ENCODE peak calls at places on chromosome 12, in five cellular contexts. P is NCI-H345; Z is GM12865; M is activated CD8-positive, alpha-beta T cell treated with anti-CD3 and anti-CD28 coated beads, Interleukin-2, amount 10 ng/mL, durations not matched to agents 7 days and 5 days; A is GM23248. F is an unnamed sample.

GRCh38 chr12:106267535-106267934 is 19.7 kb upstream of the CKAP4 start:
- DNase-seq in A (no peak), M (no peak), P (no peak), Z (no peak), F (no peak)

GRCh38 chr12:45913631-45914030 is 76.7 kb downstream of the SCAF11 start:
- DNase-seq in M (no peak), P (no peak), Z (no peak), A (no peak), F (no peak)

GRCh38 chr12:63480186-63480585 is 188.1 kb downstream of the DPY19L2 start:
- DNase-seq in A (peak), Z (no peak), P (no peak), M (no peak), F (peak)

GRCh38 chr12:96208346-96208745 is 14.2 kb downstream of the ELK3 start:
- DNase-seq in P (no peak), Z (no peak), A (peak), M (no peak), F (peak)

GRCh38 chr12:44689587-44689986 is 186.5 kb downstream of the NELL2 start:
- DNase-seq in M (no peak), P (no peak), Z (no peak), A (no peak), F (no peak)

GRCh38 chr12:32293808-32294419 is 105.4 kb upstream of the FGD4 start:
- DNase-seq in P (no peak), Z (no peak), A (no peak), M (no peak), F (no peak)

GRCh38 chr12:94839347-94839746 is 164.2 kb downstream of the NDUFA12 start:
- DNase-seq in P (no peak), M (no peak), A (no peak), Z (peak), F (no peak)

GRCh38 chr12:89782807-89783206 is 74.2 kb upstream of the ATP2B1 start:
- DNase-seq in P (no peak), A (peak), M (no peak), Z (no peak), F (no peak)

GRCh38 chr12:55724226-55724939 is 4.2 kb downstream of the RDH5 start:
- DNase-seq in Z (peak), P (peak), M (peak), A (peak), F (peak)

GRCh38 chr12:120759591-120760348 is 34.1 kb downstream of the ACADS start:
- DNase-seq in Z (no peak), A (no peak), P (peak), M (no peak), F (no peak)

F was measured in adipocyte.